ENCODE peak calls at places on chromosomes 5 and 9, in six cellular contexts. I, V, U, H, O and S are unnamed samples.

GRCh38 chr9:91162311-91162710 is 199.4 kb downstream of the AUH start:
- DNase-seq in I (no peak), V (peak), U (no peak), H (no peak), O (no peak), S (no peak)

GRCh38 chr5:152113401-152113800 is 188.8 kb upstream of the GLRA1 start:
- DNase-seq in I (no peak), V (no peak), U (peak), H (no peak), O (peak), S (peak)

GRCh38 chr5:102893942-102894341 is 138.8 kb downstream of the PAM start:
- DNase-seq in I (no peak), V (no peak), U (no peak), H (no peak), O (no peak), S (no peak)

GRCh38 chr9:105341784-105342183 is 97.3 kb downstream of the SLC44A1 start:
- DNase-seq in I (no peak), V (no peak), U (no peak), H (no peak), O (no peak), S (no peak)

GRCh38 chr9:75067894-75068293 is 20.1 kb downstream of the NMRK1 start:
- DNase-seq in I (no peak), V (no peak), U (no peak), H (no peak), O (no peak), S (no peak)

GRCh38 chr9:25177858-25178257 is 500.4 kb downstream of the TUSC1 start:
- DNase-seq in I (peak), V (no peak), U (no peak), H (no peak), O (no peak), S (no peak)

GRCh38 chr5:177090813-177091212 is 4.1 kb downstream of the FGFR4 start:
- DNase-seq in I (no peak), V (no peak), U (no peak), H (no peak), O (no peak), S (no peak)

GRCh38 chr9:97602430-97602829 is 30.7 kb downstream of the TSTD2 start:
- DNase-seq in I (no peak), V (no peak), U (no peak), H (no peak), O (no peak), S (no peak)

GRCh38 chr5:11387382-11387781 is 516.9 kb downstream of the CTNND2 start:
- DNase-seq in I (no peak), V (no peak), U (no peak), H (no peak), O (no peak), S (no peak)

GRCh38 chr5:174307031-174307408 is 261.5 kb downstream of the NSG2 start:
- DNase-seq in I (no peak), V (no peak), U (no peak), H (no peak), O (no peak), S (no peak)